ENCODE peak calls at places on chromosomes 16 and 17, in four cellular contexts. One of them, this sample, is unnamed.

GRCh38 chr17:7551396-7551795 is 2.5 kb downstream of the TNFSF12 start:
- DNase-seq in GM12878: no peak
- DNase-seq in HepG2: peak; percentile 70
- DNase-seq in WTC11: no peak
- DNase-seq in this sample: no peak

GRCh38 chr17:30324723-30325122 is 9.1 kb downstream of the TMIGD1 start:
- DNase-seq in WTC11: no peak
- DNase-seq in GM12878: no peak
- DNase-seq in HepG2: no peak
- DNase-seq in this sample: no peak

GRCh38 chr17:45432405-45433113 is at the start of gene ARHGAP27:
- DNase-seq in HepG2: no peak
- DNase-seq in WTC11: peak; percentile 67
- DNase-seq in GM12878: no peak
- DNase-seq in this sample: peak; percentile 33

GRCh38 chr17:68821860-68822693 is 133.1 kb downstream of the ABCA8 start:
- DNase-seq in WTC11: no peak
- DNase-seq in GM12878: no peak
- DNase-seq in HepG2: peak; percentile 99
- DNase-seq in this sample: no peak

GRCh38 chr17:39968731-39969130 is 5.9 kb downstream of the GSDMA start:
- DNase-seq in WTC11: no peak
- DNase-seq in HepG2: no peak
- DNase-seq in GM12878: no peak
- DNase-seq in this sample: no peak

GRCh38 chr16:28981517-28981916 is 3.3 kb upstream of the LAT start:
- DNase-seq in HepG2: peak; percentile 38
- DNase-seq in WTC11: peak; percentile 80
- DNase-seq in GM12878: no peak
- DNase-seq in this sample: peak; percentile 62

GRCh38 chr17:12789075-12789975 is at the start of gene ARHGAP44:
- DNase-seq in WTC11: peak; percentile 85
- DNase-seq in HepG2: peak; percentile 40
- DNase-seq in GM12878: no peak
- DNase-seq in this sample: peak; percentile 49

GRCh38 chr17:41864498-41864836 is 756 bp downstream of the KLHL11 start:
- DNase-seq in GM12878: no peak
- DNase-seq in WTC11: peak; percentile 62
- DNase-seq in HepG2: no peak
- DNase-seq in this sample: no peak

GRCh38 chr17:10616502-10617119 is 40.5 kb downstream of the MYH3 start:
- DNase-seq in GM12878: no peak
- DNase-seq in WTC11: peak; percentile 96
- DNase-seq in HepG2: peak; percentile 69
- DNase-seq in this sample: peak; percentile 70

GRCh38 chr17:61456688-61457225 is 4.5 kb downstream of the TBX4 start:
- DNase-seq in GM12878: no peak
- DNase-seq in HepG2: no peak
- DNase-seq in WTC11: no peak
- DNase-seq in this sample: no peak

GRCh38 chr17:72642720-72643119 is 449.8 kb downstream of the SLC39A11 start:
- DNase-seq in HepG2: no peak
- DNase-seq in GM12878: no peak
- DNase-seq in WTC11: no peak
- DNase-seq in this sample: no peak

GRCh38 chr17:2022647-2023046 is 2.5 kb downstream of the RTN4RL1 start:
- DNase-seq in GM12878: no peak
- DNase-seq in HepG2: no peak
- DNase-seq in WTC11: no peak
- DNase-seq in this sample: no peak

GRCh38 chr17:82281076-82281475 is 7.6 kb upstream of the CSNK1D start:
- DNase-seq in HepG2: no peak
- DNase-seq in GM12878: no peak
- DNase-seq in WTC11: no peak
- DNase-seq in this sample: no peak

GRCh38 chr17:69287168-69287567 is 39.8 kb downstream of the ABCA5 start:
- DNase-seq in GM12878: no peak
- DNase-seq in WTC11: no peak
- DNase-seq in HepG2: no peak
- DNase-seq in this sample: no peak

GRCh38 chr17:76515291-76515949 is 14.2 kb upstream of the RHBDF2 start:
- DNase-seq in WTC11: no peak
- DNase-seq in HepG2: no peak
- DNase-seq in GM12878: peak; percentile 82
- DNase-seq in this sample: no peak

GRCh38 chr16:66427036-66427446 is at the start of gene BEAN1:
- DNase-seq in GM12878: no peak
- DNase-seq in HepG2: no peak
- DNase-seq in WTC11: peak; percentile 49
- DNase-seq in this sample: peak; percentile 78

GRCh38 chr16:87336850-87337240 is 19.7 kb upstream of the C16orf95 start:
- DNase-seq in WTC11: no peak
- DNase-seq in HepG2: no peak
- DNase-seq in GM12878: no peak
- DNase-seq in this sample: no peak

GRCh38 chr16:24753437-24753836 is 24.0 kb downstream of the TNRC6A start:
- DNase-seq in HepG2: no peak
- DNase-seq in GM12878: no peak
- DNase-seq in WTC11: no peak
- DNase-seq in this sample: peak; percentile 44

GRCh38 chr16:8853611-8854010 is 15.2 kb downstream of the CARHSP1 start:
- DNase-seq in HepG2: no peak
- DNase-seq in WTC11: no peak
- DNase-seq in GM12878: no peak
- DNase-seq in this sample: no peak

GRCh38 chr16:31700530-31701388 is 172.8 kb upstream of the ZNF267 start:
- DNase-seq in WTC11: peak; percentile 93
- DNase-seq in HepG2: peak; percentile 90
- DNase-seq in GM12878: peak; percentile 67
- DNase-seq in this sample: peak; percentile 93

GRCh38 chr17:30524847-30525246 is 47.6 kb downstream of the GOSR1 start:
- DNase-seq in HepG2: no peak
- DNase-seq in GM12878: no peak
- DNase-seq in WTC11: no peak
- DNase-seq in this sample: no peak

GRCh38 chr17:48605991-48606891 is 1.5 kb upstream of the HOXB6 start:
- DNase-seq in WTC11: no peak
- DNase-seq in GM12878: no peak
- DNase-seq in HepG2: no peak
- DNase-seq in this sample: no peak

GRCh38 chr17:9684955-9685621 is 39.8 kb downstream of the USP43 start:
- DNase-seq in HepG2: peak; percentile 92
- DNase-seq in WTC11: no peak
- DNase-seq in GM12878: no peak
- DNase-seq in this sample: no peak

GRCh38 chr16:75792781-75793180 is 66.5 kb upstream of the CPHXL start:
- DNase-seq in HepG2: no peak
- DNase-seq in WTC11: no peak
- DNase-seq in GM12878: no peak
- DNase-seq in this sample: no peak
- TF ChIP-seq CREM in HepG2: no peak
- TF ChIP-seq CREM in WTC11: no peak
- TF ChIP-seq CREM in GM12878: no peak
- TF ChIP-seq CREM in this sample: no peak

DNA sequence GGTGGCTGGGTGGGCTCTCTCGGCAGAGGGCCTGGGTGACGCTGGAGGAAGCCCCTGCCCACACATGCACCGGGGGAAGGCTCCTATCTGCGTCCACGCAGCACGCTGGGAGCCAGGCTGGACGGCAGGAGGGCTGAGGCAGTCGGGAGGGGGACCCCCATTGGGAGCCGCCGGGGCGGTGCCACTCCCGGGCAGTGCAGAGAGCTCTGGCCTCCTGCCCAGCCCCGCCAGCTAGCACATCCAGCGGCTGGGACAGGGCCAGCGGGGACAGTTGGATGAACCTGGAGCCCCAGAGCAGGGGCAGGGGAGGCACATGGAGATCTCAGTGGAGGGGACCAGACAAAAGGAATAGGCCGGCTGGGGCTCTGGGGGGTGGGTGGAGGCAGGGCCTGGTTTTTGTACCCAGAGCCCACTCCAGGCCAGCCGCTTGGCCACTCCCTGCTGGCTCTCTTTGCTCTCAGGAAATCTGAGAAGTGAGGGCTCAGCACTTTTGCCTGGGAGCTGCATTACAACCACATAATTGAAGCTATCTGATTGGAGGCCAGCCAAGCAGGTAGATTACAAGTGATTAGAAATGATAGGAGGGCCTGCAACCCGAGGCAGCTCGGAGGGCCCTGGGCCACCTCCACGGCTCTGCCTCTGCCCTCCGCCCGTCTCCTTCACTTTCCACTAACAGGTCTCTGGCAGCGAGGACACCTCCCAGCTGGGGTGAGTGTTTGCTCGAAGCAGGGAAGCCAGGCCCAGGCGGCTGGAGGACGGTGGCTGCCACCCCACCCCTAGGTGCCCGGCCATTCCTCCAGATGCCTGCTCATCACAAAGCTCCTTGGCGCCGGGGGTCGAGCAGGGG is 40.1 kb downstream of the ENGASE start:
- DNase-seq in HepG2: no peak
- DNase-seq in WTC11: no peak
- DNase-seq in GM12878: no peak
- DNase-seq in this sample: no peak
- TF ChIP-seq CREM in HepG2: no peak
- TF ChIP-seq CREM in WTC11: no peak
- TF ChIP-seq CREM in GM12878: no peak
- TF ChIP-seq CREM in this sample: no peak

DNA sequence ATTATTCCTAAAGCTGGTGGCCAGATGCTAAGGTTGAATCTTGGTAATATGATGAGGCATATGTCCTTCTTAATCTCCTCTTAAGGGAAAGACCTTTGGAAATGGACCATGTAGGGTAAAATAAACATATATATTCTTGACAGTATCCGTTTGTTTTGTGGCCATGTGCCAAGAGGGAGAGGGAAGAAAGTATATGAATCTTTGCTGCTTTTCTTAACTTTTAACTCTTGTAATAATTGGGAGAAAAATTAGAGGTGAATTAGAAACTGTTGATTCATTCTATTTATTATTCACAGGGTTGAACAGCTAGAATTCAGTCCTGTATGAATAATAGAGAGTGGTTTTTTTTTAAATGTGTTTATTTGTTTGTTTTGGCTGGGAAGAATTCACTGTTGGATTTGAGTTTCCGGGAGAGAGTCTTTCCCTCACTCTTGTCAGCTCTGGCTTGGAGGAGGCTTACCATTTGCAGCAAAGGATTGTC is 31.6 kb downstream of the AATF start:
- DNase-seq in GM12878: no peak
- DNase-seq in HepG2: no peak
- DNase-seq in WTC11: no peak
- DNase-seq in this sample: no peak
- TF ChIP-seq CREM in GM12878: no peak
- TF ChIP-seq CREM in HepG2: no peak
- TF ChIP-seq CREM in WTC11: no peak
- TF ChIP-seq CREM in this sample: no peak

DNA sequence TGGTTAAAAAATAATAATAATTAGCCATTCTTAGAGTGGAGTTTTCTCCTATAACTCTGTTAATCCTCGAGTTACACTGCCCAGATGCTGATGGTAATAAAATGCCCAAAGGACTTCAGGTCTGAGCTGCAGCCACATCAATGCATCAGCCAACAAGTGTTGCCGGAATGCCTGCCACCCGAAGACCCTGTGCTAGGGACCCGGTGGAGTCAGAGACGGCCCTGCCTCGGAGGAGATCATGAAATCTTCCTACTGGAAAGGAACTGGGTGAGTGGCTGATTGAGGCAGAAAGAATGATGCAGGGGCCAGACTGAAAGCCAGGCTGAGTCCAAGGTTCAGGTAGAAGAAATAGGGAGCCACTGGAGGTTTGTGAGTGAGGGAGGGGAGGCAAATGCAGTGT is 100.2 kb downstream of the ZNF423 start:
- DNase-seq in HepG2: no peak
- DNase-seq in GM12878: no peak
- DNase-seq in WTC11: no peak
- DNase-seq in this sample: no peak
- TF ChIP-seq CREM in HepG2: no peak
- TF ChIP-seq CREM in GM12878: no peak
- TF ChIP-seq CREM in WTC11: no peak
- TF ChIP-seq CREM in this sample: no peak

DNA sequence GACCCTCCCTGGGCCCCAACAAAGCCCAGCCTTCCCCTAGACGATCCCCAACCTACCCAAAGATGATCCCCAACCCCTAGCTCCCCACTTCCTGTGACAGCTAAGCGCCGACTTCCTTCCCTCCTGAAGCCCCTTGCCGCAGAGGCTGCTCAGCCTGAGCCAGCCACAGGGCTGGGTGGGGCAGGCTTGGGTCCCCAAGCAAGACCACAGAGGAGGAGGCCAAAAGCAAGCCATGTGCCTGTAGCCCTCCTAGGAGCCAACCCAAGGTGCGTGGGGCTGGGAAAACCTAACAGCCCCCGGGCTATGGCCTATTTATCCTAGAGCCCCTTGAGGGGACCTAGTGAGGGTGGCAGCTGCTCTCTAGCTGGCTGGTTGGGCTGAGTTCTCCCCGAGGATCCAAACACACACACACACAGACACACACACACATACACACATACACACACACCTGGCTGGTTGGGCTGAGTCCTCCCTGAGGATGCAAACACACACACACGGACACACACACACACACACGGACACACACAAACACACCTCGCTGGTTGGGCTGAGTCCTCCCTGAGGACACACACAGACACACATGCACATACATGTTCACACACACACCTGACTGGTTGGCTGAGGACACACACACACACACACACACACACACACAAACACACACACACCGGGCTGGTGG is 4.8 kb downstream of the ARRB2 start:
- DNase-seq in HepG2: no peak
- DNase-seq in GM12878: no peak
- DNase-seq in WTC11: no peak
- DNase-seq in this sample: no peak
- TF ChIP-seq CREM in HepG2: no peak
- TF ChIP-seq CREM in GM12878: no peak
- TF ChIP-seq CREM in WTC11: no peak
- TF ChIP-seq CREM in this sample: no peak

GRCh38 chr17:50817142-50817751 is 18.1 kb upstream of the WFIKKN2 start:
- DNase-seq in WTC11: peak; percentile 55
- DNase-seq in GM12878: no peak
- DNase-seq in HepG2: no peak
- DNase-seq in this sample: peak; percentile 71
- TF ChIP-seq CREM in WTC11: no peak
- TF ChIP-seq CREM in GM12878: no peak
- TF ChIP-seq CREM in HepG2: no peak
- TF ChIP-seq CREM in this sample: no peak

DNA sequence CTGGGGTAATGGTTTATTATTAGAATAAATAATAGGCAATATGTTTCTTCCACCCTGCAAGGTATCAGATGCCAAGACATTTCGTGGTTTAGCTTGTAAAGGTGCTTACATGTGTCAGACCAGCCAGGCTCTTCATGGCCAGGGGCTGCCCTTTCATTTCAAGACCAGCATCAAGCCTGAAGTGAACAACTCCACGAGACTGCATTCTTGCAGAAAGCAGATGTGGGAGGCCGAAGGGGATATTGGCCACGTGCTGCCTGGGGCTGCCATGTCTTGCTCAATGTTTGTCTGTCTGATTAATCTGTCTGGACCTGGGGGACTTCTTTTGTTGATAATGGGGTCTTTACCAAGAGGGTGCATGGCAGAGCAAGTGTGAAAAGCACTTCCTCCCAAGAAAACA is 294.2 kb upstream of the RBFOX1 start:
- DNase-seq in HepG2: no peak
- DNase-seq in GM12878: no peak
- DNase-seq in WTC11: no peak
- DNase-seq in this sample: no peak
- TF ChIP-seq CREM in HepG2: no peak
- TF ChIP-seq CREM in GM12878: no peak
- TF ChIP-seq CREM in WTC11: no peak
- TF ChIP-seq CREM in this sample: no peak